ENCODE peak calls at places on chromosomes 4 and X, in ten cellular contexts. O is Right ventricle myocardium superior, K is body of pancreas, S is T-helper 2 cell, L is epithelial cell of esophagus, C is C1 segment of cervical spinal cord, Z is Karpas-422, G is GM19239, B is NCI-H1092, Q is AG09309. Y is an unnamed sample.
A peak's percentile ranks its signal among the peaks of the same experiment; 100 is the strongest.

GRCh38 chr4:31391976-31392375 is 671.8 kb downstream of the PCDH7 start:
- DNase-seq in O (no peak), K (no peak), S (no peak), L (no peak), C (no peak), Z (no peak), G (no peak), B (no peak), Q (no peak), Y (no peak)

GRCh38 chr4:3031357-3032064 is 42.8 kb downstream of the HTT-AS start:
- DNase-seq in O (peak; percentile 58), K (peak; percentile 62), S (no peak), L (peak; percentile 32), C (no peak), Z (no peak), G (no peak), B (no peak), Q (no peak), Y (no peak)

GRCh38 chr4:76614589-76614988 is 179.6 kb downstream of the SHROOM3 start:
- DNase-seq in O (no peak), K (no peak), S (no peak), L (no peak), C (no peak), Z (no peak), G (no peak), B (no peak), Q (no peak), Y (no peak)

GRCh38 chrX:24026403-24026801 is 584 bp downstream of the KLHL15 start:
- DNase-seq in O (no peak), K (no peak), S (no peak), L (no peak), C (no peak), Z (no peak), G (no peak), B (no peak), Q (no peak), Y (peak; percentile 46)

GRCh38 chr4:77582151-77582550 is 23.5 kb upstream of the CXCL13 start:
- DNase-seq in O (no peak), K (no peak), S (no peak), L (peak; percentile 37), C (no peak), Z (no peak), G (no peak), B (no peak), Q (no peak), Y (no peak)

GRCh38 chrX:111467896-111468295 is 43.5 kb upstream of the SERTM2 start:
- DNase-seq in O (peak; percentile 73), K (peak; percentile 12), S (no peak), L (no peak), C (no peak), Z (no peak), G (no peak), B (no peak), Q (no peak), Y (no peak)

GRCh38 chrX:68672581-68673318 is 25.3 kb downstream of the STARD8 start:
- DNase-seq in O (peak; percentile 66), K (no peak), S (no peak), L (no peak), C (no peak), Z (no peak), G (no peak), B (no peak), Q (no peak), Y (no peak)

GRCh38 chr4:126583509-126583908 is 1049.2 kb upstream of the INTU start:
- DNase-seq in O (no peak), K (no peak), S (no peak), L (peak; percentile 65), C (no peak), Z (no peak), G (no peak), B (no peak), Q (no peak), Y (peak; percentile 69)

GRCh38 chr4:72864898-72865297 is 204.6 kb downstream of the COX18 start:
- DNase-seq in O (no peak), K (no peak), S (no peak), L (no peak), C (no peak), Z (no peak), G (no peak), B (no peak), Q (no peak), Y (no peak)

GRCh38 chr4:72860766-72861165 is 208.8 kb downstream of the COX18 start:
- DNase-seq in O (no peak), K (no peak), S (no peak), L (no peak), C (no peak), Z (no peak), G (no peak), B (no peak), Q (no peak), Y (no peak)

GRCh38 chrX:87706134-87706533 is 188.5 kb downstream of the KLHL4 start:
- DNase-seq in O (no peak), K (no peak), S (no peak), L (no peak), C (no peak), Z (no peak), G (no peak), B (no peak), Q (no peak), Y (no peak)

GRCh38 chrX:97132654-97133415 is 249.1 kb downstream of the RPA4 start:
- DNase-seq in O (no peak), K (no peak), S (no peak), L (no peak), C (no peak), Z (no peak), G (no peak), B (no peak), Q (no peak), Y (no peak)

GRCh38 chrX:10676239-10676971 is 56.0 kb upstream of the MID1 start:
- DNase-seq in O (no peak), K (no peak), S (no peak), L (no peak), C (peak; percentile 2), Z (no peak), G (no peak), B (no peak), Q (no peak), Y (no peak)

GRCh38 chr4:31995943-31996901 is 1276.1 kb downstream of the PCDH7 start:
- DNase-seq in O (no peak), K (no peak), S (no peak), L (peak; percentile 0), C (no peak), Z (no peak), G (no peak), B (no peak), Q (no peak), Y (no peak)